ENCODE peak calls at places on chromosomes 16 and 17, in four cellular contexts. V is A549, L is GM12878, Y is K562. N is an unnamed sample.

GRCh38 chr16:56776562-56776961 is 46.6 kb downstream of the NUP93 start:
- DNase-seq in V (no peak), L (no peak), Y (no peak), N (no peak)

GRCh38 chr17:17796787-17797061 is 40.1 kb downstream of the SREBF1 start:
- DNase-seq in V (no peak), L (no peak), Y (no peak), N (no peak)

GRCh38 chr16:81148277-81148676 is 52.1 kb upstream of the GCSH start:
- DNase-seq in V (no peak), L (no peak), Y (no peak), N (no peak)

GRCh38 chr16:28873543-28874201 is 4.6 kb upstream of the ATP2A1 start:
- DNase-seq in V (peak; percentile 73), L (no peak), Y (peak; percentile 80), N (no peak)

GRCh38 chr16:53100131-53100748 is 45.4 kb downstream of the CHD9 start:
- DNase-seq in V (no peak), L (no peak), Y (no peak), N (no peak)

GRCh38 chr16:89453662-89454321 is 36.6 kb downstream of the ANKRD11 start:
- DNase-seq in V (peak; percentile 56), L (no peak), Y (peak; percentile 45), N (no peak)

GRCh38 chr17:19740933-19741332 is 7.2 kb downstream of the ALDH3A1 start:
- DNase-seq in V (no peak), L (no peak), Y (no peak), N (no peak)

GRCh38 chr17:15038656-15039055 is 226.5 kb downstream of the PMP22 start:
- DNase-seq in V (no peak), L (no peak), Y (no peak), N (no peak)

DNA sequence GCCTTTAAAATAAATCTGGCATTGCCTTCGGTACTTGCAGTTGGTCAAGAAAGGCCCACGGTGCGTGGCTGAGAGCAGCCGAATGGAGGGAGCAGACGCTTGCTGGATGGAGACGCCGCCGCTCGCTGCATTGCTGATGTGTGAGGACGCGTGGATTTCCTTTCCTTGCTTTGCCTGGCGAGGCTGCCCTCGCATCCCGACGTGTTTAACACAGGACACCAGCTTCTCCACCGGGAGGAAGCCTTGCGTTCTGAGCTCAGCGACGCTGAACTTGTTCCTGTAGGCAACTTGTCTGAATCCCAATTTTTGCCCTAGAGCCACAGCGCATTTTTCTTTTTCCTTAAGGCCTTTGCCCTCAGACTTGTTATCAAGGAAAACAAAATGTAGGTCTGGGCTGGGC is 45.8 kb downstream of the COX4I1 start:
- DNase-seq in V (no peak), L (no peak), Y (no peak), N (no peak)
- TF ChIP-seq BHLHE40 in V (no peak), L (no peak), Y (no peak), N (no peak)

DNA sequence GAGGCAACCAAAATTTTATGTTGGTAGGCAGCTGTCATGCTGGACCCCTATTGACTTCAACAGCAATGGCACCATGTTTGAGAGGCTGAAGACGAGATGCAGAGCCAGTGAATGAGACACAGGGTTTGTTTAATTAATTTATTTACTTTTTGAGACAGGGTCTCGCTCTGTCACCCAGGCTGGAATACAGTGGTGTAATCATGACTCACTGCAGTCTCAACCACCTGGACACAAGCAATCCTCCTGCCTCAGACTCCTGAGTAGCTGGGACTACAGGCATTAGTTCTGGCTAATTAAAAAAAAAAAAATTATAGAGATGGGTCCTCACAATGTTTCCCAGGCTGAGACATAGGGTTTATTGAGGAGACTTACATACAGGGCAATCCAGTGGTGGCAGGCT is 36.2 kb upstream of the PPM1D start:
- DNase-seq in V (no peak), L (no peak), Y (no peak), N (peak; percentile 38)
- TF ChIP-seq HDAC2 in V (no peak), L (no peak), Y (no peak), N (no peak)

DNA sequence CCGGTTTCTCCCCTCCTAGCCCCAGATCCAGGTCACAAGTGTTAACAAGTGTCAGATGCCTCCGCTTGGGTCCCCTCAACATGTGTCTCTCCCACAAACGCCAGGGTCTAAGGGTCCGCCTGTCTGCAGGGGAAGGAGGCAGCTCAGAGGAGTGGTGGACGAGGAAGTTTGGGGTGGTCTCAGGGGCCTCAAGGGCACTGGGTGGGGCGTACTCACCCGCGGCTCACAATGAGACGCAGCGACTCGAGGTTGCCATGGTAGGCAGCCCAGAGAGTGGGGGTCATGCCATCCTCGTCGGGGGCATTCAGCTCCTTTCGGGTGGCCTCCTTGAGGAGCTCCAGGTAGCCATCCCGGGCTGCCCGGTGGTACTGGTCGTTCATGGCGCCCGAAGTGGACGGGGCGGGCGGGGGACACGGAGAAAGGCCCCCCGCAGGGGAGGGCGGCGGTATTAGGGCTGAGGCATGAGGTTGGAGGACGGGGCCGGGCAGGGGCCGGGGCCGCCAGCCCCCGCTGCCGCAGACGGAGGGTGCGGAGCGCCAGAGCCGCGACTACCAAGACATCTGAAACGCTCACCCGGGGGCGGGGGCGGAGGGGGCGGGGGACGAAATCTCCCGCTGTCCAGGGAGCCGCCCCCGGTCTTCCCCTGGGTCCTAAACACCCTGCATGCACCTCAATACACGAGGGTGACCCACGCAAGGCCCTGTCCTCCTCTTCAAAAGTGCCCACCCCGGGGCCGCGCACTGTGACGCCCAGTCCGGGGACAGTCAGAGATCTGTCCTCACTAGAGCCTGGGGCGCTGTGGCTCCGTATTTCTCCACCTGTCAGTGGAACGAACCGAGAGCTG is at the start of gene USH1G:
- DNase-seq in V (no peak), L (no peak), Y (peak; percentile 90), N (no peak)
- TF ChIP-seq BHLHE40 in V (no peak), L (no peak), Y (no peak), N (no peak)

GRCh38 chr17:72434581-72434980 is 313.8 kb downstream of the SOX9 start:
- DNase-seq in V (no peak), L (no peak), Y (no peak), N (no peak)

GRCh38 chr17:72433797-72434196 is 313.0 kb downstream of the SOX9 start:
- DNase-seq in V (no peak), L (no peak), Y (no peak), N (no peak)

GRCh38 chr17:72432143-72432604 is 311.4 kb downstream of the SOX9 start:
- DNase-seq in V (no peak), L (no peak), Y (no peak), N (no peak)

GRCh38 chr17:72430611-72431432 is 310.0 kb downstream of the SOX9 start:
- DNase-seq in V (no peak), L (no peak), Y (no peak), N (no peak)

GRCh38 chr17:72432881-72433280 is 312.1 kb downstream of the SOX9 start:
- DNase-seq in V (no peak), L (no peak), Y (no peak), N (no peak)
- TF ChIP-seq HDAC2 in V (no peak), L (no peak), Y (no peak), N (no peak)

GRCh38 chr17:71628306-71628705 is 492.5 kb upstream of the SOX9 start:
- DNase-seq in V (no peak), L (no peak), Y (no peak), N (no peak)

GRCh38 chr17:71625330-71625729 is 495.5 kb upstream of the SOX9 start:
- DNase-seq in V (no peak), L (no peak), Y (no peak), N (no peak)
- TF ChIP-seq BHLHE40 in V (no peak), L (no peak), Y (no peak), N (no peak)

GRCh38 chr17:67689534-67690177 is 28.1 kb upstream of the NOL11 start:
- DNase-seq in V (peak; percentile 85), L (peak; percentile 37), Y (peak; percentile 71), N (peak; percentile 58)
- TF ChIP-seq HDAC2 in V (no peak), L (no peak), Y (no peak), N (no peak)

DNA sequence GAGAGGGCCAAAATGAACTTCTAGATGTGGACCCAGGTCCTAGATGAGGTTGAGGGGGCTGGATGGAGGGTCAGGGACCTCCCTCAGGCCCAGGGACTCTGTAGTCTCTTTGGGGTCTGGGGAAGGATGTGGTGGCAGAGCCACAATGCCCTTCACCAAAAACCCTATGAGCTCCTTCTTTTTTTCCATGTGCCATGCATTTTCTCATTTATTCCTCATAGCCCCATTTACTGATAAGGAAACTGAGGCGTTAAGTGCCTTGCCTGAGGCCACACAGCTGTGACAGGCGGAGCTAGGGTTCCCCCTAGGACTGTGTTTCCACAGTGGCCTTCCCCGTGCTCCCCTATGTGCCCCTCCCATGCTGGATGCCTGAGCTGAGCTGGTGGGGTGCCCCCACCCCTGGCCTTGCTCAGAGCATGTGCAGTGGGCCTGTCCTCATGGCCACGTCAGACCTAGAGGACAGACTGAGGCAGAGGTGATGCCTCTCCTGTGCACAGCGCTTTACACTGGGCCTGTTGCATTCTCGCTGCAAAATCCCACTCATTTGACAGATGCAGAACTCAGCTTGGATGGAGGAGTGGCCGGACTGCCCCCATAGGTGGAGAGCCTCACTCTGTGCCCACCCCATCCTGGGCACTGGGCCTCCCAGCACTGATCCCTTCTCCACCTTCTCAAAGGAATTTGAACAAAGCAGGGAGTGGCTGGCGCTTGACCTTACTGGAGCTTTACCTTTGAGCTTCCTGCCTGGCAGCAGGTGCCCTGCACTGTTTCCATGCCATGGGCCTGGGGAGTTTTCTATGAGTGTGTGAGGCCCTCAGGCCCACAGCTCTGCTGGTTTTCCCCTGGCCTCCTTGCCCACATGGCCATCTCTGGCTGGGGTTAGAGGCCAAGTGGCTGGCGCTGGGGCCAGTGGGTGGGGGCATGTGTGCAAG is 2.5 kb downstream of the MAP2K3 start:
- DNase-seq in V (no peak), L (no peak), Y (no peak), N (peak; percentile 33)
- TF ChIP-seq BHLHE40 in V (no peak), L (no peak), Y (no peak), N (no peak)

DNA sequence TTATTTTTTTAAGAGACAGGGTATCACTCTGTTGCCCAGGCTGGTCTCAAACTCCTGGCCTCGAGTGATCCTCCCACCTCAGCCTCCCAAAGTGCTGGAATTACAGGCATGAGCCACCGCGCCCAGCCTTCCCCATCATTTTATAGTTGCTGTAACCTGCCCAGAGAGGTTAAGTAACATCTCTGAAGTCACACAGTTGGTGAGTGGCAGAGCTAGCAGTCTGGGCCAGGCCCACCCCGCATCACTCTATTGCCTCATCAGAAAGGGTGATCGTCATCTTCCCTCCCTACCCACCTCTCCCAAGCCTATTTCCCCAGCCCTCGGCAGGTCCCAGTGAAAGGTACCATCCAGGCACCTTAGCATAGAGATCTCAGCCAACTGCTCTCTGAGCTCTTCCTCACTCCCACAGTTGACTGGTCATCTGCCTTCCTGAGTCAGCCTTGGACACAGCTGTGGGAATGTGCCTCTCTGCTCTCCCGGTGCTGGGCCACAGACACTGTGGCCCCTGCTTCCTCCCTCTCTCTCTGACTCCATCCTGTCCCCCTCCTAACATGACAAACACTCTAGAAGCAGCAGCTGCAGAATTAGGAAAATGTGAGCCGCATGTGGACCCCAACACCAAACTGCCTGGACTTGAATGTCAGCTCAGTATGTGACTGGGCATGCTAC is 57.1 kb downstream of the SCNN1B start:
- DNase-seq in V (no peak), L (no peak), Y (no peak), N (no peak)
- TF ChIP-seq HDAC2 in V (no peak), L (no peak), Y (no peak), N (no peak)

DNA sequence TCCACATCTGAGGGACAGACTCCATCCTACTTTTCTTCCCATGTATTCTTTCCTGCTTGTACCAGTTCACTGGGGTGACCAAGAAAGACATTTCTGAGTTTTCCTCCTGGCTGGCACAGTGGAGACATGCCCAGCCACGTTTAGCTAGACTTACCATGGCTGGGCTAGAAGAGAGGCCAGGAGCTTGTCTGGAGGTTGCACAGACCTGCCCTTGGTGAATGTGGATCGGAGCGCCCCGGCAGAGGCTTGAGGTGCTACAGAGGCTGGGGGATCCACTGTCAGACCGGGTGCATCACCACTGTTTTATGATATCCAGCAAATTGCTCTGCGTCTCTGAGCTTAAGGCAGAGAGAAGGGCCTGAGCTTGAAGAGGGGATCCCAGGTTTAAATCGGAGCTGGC is 3.5 kb downstream of the IL4R start:
- DNase-seq in V (no peak), L (no peak), Y (no peak), N (no peak)
- TF ChIP-seq BHLHE40 in V (no peak), L (no peak), Y (no peak), N (no peak)